ENCODE peak calls at places on chromosome 14, in four cellular contexts. K, R, O and B are unnamed samples.

GRCh38 chr14:61145903-61146411 is 135.2 kb downstream of the TMEM30B start:
- DNase-seq in R (no peak), O (peak; percentile 71), K (no peak), B (no peak)

GRCh38 chr14:37592288-37593274 is 2.5 kb downstream of the FOXA1 start:
- DNase-seq in O (no peak), R (no peak), K (no peak), B (peak; percentile 6)

GRCh38 chr14:96376093-96376492 is 12.8 kb downstream of the GSKIP start:
- DNase-seq in K (no peak), O (no peak), R (no peak), B (no peak)

GRCh38 chr14:73720636-73721035 is 6.5 kb upstream of the PNMA1 start:
- DNase-seq in O (no peak), K (no peak), R (no peak), B (no peak)

GRCh38 chr14:101945171-101945570 is 19.2 kb upstream of the DYNC1H1 start:
- DNase-seq in K (no peak), R (no peak), O (no peak), B (no peak)

GRCh38 chr14:54354096-54354495 is 42.7 kb upstream of the CDKN3 start:
- DNase-seq in O (no peak), K (no peak), R (no peak), B (no peak)

GRCh38 chr14:104289485-104289884 is 151.1 kb downstream of the KIF26A start:
- DNase-seq in R (no peak), K (no peak), O (no peak), B (no peak)

GRCh38 chr14:58130121-58130782 is 21.8 kb downstream of the ARMH4 start:
- DNase-seq in R (no peak), K (peak; percentile 52), O (no peak), B (no peak)

GRCh38 chr14:89379006-89379405 is 38.0 kb downstream of the FOXN3 start:
- DNase-seq in R (no peak), K (no peak), O (no peak), B (no peak)

GRCh38 chr14:47186491-47186890 is 488.9 kb downstream of the MDGA2 start:
- DNase-seq in O (no peak), R (no peak), K (no peak), B (no peak)

GRCh38 chr14:63431466-63431865 is 111.7 kb downstream of the PPP2R5E start:
- DNase-seq in K (no peak), O (no peak), R (no peak), B (no peak)

GRCh38 chr14:104800600-104801283 is at the start of gene ZBTB42:
- DNase-seq in K (peak; percentile 77), R (peak; percentile 91), O (peak; percentile 76), B (peak; percentile 54)

GRCh38 chr14:72686101-72686500 is 207.8 kb downstream of the DPF3 start:
- DNase-seq in O (no peak), K (no peak), R (no peak), B (no peak)

GRCh38 chr14:59282366-59282765 is 93.9 kb downstream of the DAAM1 start:
- DNase-seq in R (no peak), K (no peak), O (no peak), B (no peak)

GRCh38 chr14:54857830-54858269 is 44.8 kb downstream of the GCH1 start:
- DNase-seq in O (no peak), K (no peak), R (no peak), B (no peak)

GRCh38 chr14:56195727-56196126 is 77.5 kb downstream of the PELI2 start:
- DNase-seq in O (no peak), K (no peak), R (no peak), B (no peak)

GRCh38 chr14:71491925-71492324 is 440.3 kb upstream of the RGS6 start:
- DNase-seq in R (peak; percentile 26), O (peak; percentile 26), K (no peak), B (no peak)

GRCh38 chr14:21269252-21270046 is at the start of gene HNRNPC:
- DNase-seq in K (peak; percentile 99), O (peak; percentile 100), R (peak; percentile 100), B (peak; percentile 100)

GRCh38 chr14:61528591-61529021 is 166.7 kb upstream of the HIF1A start:
- DNase-seq in R (no peak), O (no peak), K (no peak), B (no peak)

GRCh38 chr14:39734306-39734705 is 302.1 kb upstream of the FBXO33 start:
- DNase-seq in R (no peak), K (no peak), O (no peak), B (no peak)

GRCh38 chr14:95535226-95536021 is 574 bp downstream of the GLRX5 start:
- DNase-seq in R (no peak), O (peak; percentile 17), K (no peak), B (peak; percentile 37)

GRCh38 chr14:73170686-73171085 is 34.4 kb downstream of the PSEN1 start:
- DNase-seq in K (no peak), R (no peak), O (no peak), B (no peak)

GRCh38 chr14:56794088-56794556 is 16.2 kb downstream of the OTX2 start:
- DNase-seq in K (no peak), R (no peak), O (no peak), B (no peak)

GRCh38 chr14:100994757-100995156 is 91.2 kb upstream of the RTL1 start:
- DNase-seq in R (no peak), O (no peak), K (no peak), B (no peak)

GRCh38 chr14:95046711-95047681 is 110.3 kb downstream of the DICER1 start:
- DNase-seq in R (no peak), O (peak; percentile 5), K (no peak), B (no peak)

GRCh38 chr14:90979451-90979850 is 81.0 kb downstream of the RPS6KA5 start:
- DNase-seq in R (no peak), K (no peak), O (no peak), B (no peak)

GRCh38 chr14:19838433-19838832 is 34.9 kb downstream of the OR4N2 start:
- DNase-seq in R (no peak), K (no peak), O (no peak), B (no peak)

GRCh38 chr14:52402812-52403526 is 88.9 kb downstream of the PTGER2 start:
- DNase-seq in R (no peak), K (no peak), O (no peak), B (no peak)

GRCh38 chr14:61471297-61471980 is 150.1 kb downstream of the PRKCH start:
- DNase-seq in O (no peak), K (no peak), R (no peak), B (peak; percentile 31)

GRCh38 chr14:20712900-20713299 is 24.3 kb downstream of the ANG start:
- DNase-seq in K (no peak), O (no peak), R (no peak), B (no peak)

DNA sequence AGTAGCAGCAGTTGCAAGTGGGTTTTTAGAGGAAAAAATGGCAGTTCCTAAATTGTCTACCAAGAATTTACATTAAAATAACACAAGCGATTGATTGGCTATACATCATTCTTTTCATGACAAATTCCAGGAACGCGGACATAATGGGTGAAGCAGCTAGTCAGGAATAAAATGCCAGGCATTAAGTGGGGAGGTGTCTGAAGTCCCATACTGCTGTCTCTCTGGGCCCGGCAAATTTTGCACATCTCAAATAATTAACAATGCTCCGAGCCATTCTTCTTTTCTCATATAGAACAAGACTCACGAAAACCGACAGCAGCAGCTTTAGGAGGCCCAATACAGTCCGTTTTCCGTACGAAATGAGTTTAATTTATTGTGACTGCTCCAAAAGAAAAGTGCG is 696 bp downstream of the RPL36AL start:
- DNase-seq in O (no peak), R (no peak), K (no peak), B (no peak)
- H3K4me1 ChIP-seq in O (peaks cover 6% of the 10 kb centered on the region), R (peaks cover 24% of the 10 kb centered on the region), K (peaks cover 19% of the 10 kb centered on the region), B (peaks cover 31% of the 10 kb centered on the region)

GRCh38 chr14:76742185-76742584 is 19.1 kb upstream of the VASH1 start:
- DNase-seq in O (no peak), K (no peak), R (no peak), B (no peak)
- TF ChIP-seq CTCF in O (no peak), K (no peak), R (no peak), B (no peak)

DNA sequence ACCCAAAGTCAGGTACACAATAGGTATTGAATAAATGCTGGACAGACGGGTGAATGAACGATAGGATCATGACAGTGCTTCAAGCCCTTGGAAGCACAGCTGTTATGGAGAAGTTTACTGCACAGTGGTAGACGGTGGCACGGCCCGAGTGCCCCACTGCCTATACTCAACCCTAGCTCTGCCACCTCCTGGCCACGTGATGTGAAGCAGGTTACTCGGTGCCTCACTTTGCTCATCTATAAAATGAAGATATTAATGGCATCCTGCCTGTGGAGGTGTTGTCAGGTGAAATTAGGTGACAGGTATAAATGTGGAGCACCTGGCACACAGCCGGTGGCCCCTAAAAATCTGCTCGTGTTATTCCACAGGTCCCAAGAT is 5.8 kb downstream of the ASB2 start:
- DNase-seq in O (no peak), R (peak; percentile 70), K (no peak), B (no peak)
- H3K4me1 ChIP-seq in O (no peaks in the 10 kb centered on the region), R (no peaks in the 10 kb centered on the region), K (peaks cover 31% of the 10 kb centered on the region), B (peaks cover 60% of the 10 kb centered on the region)

GRCh38 chr14:70032447-70032846 is 153.2 kb downstream of the SMOC1 start:
- DNase-seq in O (peak; percentile 72), K (no peak), R (no peak), B (no peak)

GRCh38 chr14:70032016-70032415 is 152.8 kb downstream of the SMOC1 start:
- DNase-seq in K (no peak), R (no peak), O (peak; percentile 32), B (no peak)

GRCh38 chr14:70033561-70033960 is 154.3 kb downstream of the SMOC1 start:
- DNase-seq in R (no peak), O (no peak), K (no peak), B (no peak)

GRCh38 chr14:70034257-70034656 is 154.5 kb downstream of the SLC8A3 start:
- DNase-seq in K (no peak), O (no peak), R (no peak), B (no peak)

DNA sequence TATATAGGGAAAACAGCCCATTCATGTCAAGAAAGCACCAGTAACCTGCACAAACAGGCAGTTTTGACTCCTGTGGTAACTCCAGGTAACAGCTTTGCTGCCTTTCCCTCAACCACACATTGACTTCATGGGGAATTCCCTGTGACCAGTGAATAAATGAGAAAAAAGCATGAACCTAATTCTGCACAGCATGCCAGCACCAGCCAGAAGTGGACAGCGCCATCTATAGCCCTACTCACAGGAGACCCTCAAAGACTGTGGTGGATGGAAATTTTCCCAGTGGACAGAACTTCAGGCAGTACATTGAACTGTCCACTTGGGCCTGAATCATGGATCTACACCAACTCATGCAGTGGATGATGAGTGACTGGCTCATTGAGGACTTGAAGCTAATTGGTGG is 152.1 kb downstream of the SLC8A3 start:
- DNase-seq in K (peak; percentile 50), O (no peak), R (no peak), B (no peak)
- TF ChIP-seq CTCF in K (no peak), O (no peak), R (no peak), B (no peak)

DNA sequence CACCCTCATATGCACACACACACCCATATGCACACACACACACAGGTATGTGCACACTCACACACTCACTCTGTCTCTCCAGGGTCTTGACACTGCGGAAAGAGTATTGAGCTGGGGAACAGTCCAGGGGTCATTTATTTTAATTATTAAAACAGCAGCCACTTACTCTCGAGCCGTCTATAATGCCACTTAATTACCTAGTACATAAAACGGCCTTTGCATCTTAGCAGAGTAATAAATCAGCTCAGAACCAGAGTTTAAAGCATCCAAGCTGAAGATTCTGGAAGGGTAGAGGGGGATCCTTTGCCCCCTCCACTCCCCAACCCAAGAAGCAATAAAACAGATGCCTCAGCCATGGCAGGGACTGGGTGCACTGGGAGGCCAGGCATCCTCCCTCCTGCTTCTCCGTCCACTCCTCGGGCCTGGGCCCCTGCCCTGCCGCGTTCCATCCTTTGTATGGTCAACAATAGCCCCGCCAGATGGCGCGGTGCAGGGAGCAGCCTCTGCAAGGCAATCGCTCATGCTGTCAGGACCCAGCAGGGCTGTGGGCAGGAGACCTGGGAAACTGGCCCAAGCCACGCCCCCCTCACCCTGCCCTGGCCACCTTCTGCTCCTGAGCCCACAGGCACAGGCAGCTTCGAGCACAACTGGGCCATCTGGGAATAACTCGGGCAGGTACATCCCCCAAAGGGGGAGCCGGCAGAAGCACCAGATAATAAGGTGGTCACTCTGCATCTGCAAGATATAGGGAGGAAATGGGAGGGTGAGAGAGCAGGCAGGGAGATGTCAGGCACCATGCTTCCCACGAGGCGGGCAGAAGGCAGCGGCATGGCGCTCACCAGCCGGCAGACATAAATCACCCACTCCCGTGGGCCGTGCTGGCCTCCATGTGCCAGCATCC is 40.9 kb downstream of the CCDC85C start:
- DNase-seq in O (peak; percentile 64), R (peak; percentile 94), K (peak; percentile 96), B (peak; percentile 79)
- H3K4me1 ChIP-seq in O (peaks cover 52% of the 10 kb centered on the region), R (peaks cover 68% of the 10 kb centered on the region), K (peaks cover 53% of the 10 kb centered on the region), B (peaks cover 27% of the 10 kb centered on the region)